ENCODE peak calls at places on chromosomes 16 and 17, in eight cellular contexts. One of them, this sample, is unnamed.

GRCh38 chr17:28335959-28336871 is 654 bp downstream of the TNFAIP1 start:
- DNase-seq in OCI-LY7: no peak
- DNase-seq in NCI-H446: peak; percentile 23
- DNase-seq in pancreas: peak; percentile 82
- DNase-seq in T-helper 1 cell: no peak
- DNase-seq in amniotic epithelial cell: peak; percentile 95
- DNase-seq in left ventricle myocardium superior: peak; percentile 48
- DNase-seq in transverse colon: peak; percentile 64
- DNase-seq in this sample: no peak

GRCh38 chr16:55242667-55243066 is 81.3 kb upstream of the IRX6 start:
- DNase-seq in OCI-LY7: no peak
- DNase-seq in NCI-H446: no peak
- DNase-seq in pancreas: no peak
- DNase-seq in T-helper 1 cell: no peak
- DNase-seq in amniotic epithelial cell: no peak
- DNase-seq in left ventricle myocardium superior: no peak
- DNase-seq in transverse colon: no peak
- DNase-seq in this sample: no peak

GRCh38 chr16:68005786-68006286 is 6.6 kb upstream of the DPEP2 start:
- DNase-seq in OCI-LY7: peak; percentile 65
- DNase-seq in NCI-H446: no peak
- DNase-seq in pancreas: peak; percentile 41
- DNase-seq in T-helper 1 cell: peak; percentile 69
- DNase-seq in amniotic epithelial cell: peak; percentile 63
- DNase-seq in left ventricle myocardium superior: peak; percentile 40
- DNase-seq in transverse colon: peak; percentile 47
- DNase-seq in this sample: no peak

GRCh38 chr17:49633250-49633649 is 44.6 kb downstream of the SPOP start:
- DNase-seq in OCI-LY7: no peak
- DNase-seq in NCI-H446: no peak
- DNase-seq in pancreas: no peak
- DNase-seq in T-helper 1 cell: no peak
- DNase-seq in amniotic epithelial cell: no peak
- DNase-seq in left ventricle myocardium superior: no peak
- DNase-seq in transverse colon: no peak
- DNase-seq in this sample: no peak

GRCh38 chr17:57418463-57419246 is 162.3 kb downstream of the MSI2 start:
- DNase-seq in OCI-LY7: no peak
- DNase-seq in NCI-H446: no peak
- DNase-seq in pancreas: no peak
- DNase-seq in T-helper 1 cell: no peak
- DNase-seq in amniotic epithelial cell: no peak
- DNase-seq in left ventricle myocardium superior: no peak
- DNase-seq in transverse colon: no peak
- DNase-seq in this sample: no peak

GRCh38 chr17:80204626-80205468 is 15.3 kb downstream of the SGSH start:
- DNase-seq in OCI-LY7: no peak
- DNase-seq in NCI-H446: no peak
- DNase-seq in pancreas: no peak
- DNase-seq in T-helper 1 cell: no peak
- DNase-seq in amniotic epithelial cell: no peak
- DNase-seq in left ventricle myocardium superior: no peak
- DNase-seq in transverse colon: no peak
- DNase-seq in this sample: no peak

GRCh38 chr17:67151717-67152116 is 93.3 kb downstream of the HELZ start:
- DNase-seq in OCI-LY7: no peak
- DNase-seq in NCI-H446: no peak
- DNase-seq in pancreas: no peak
- DNase-seq in T-helper 1 cell: no peak
- DNase-seq in amniotic epithelial cell: peak; percentile 71
- DNase-seq in left ventricle myocardium superior: no peak
- DNase-seq in transverse colon: no peak
- DNase-seq in this sample: no peak

GRCh38 chr16:4315185-4316102 is at the start of gene GLIS2:
- DNase-seq in OCI-LY7: peak; percentile 19
- DNase-seq in NCI-H446: peak; percentile 53
- DNase-seq in pancreas: peak; percentile 76
- DNase-seq in T-helper 1 cell: no peak
- DNase-seq in amniotic epithelial cell: peak; percentile 80
- DNase-seq in left ventricle myocardium superior: peak; percentile 88
- DNase-seq in transverse colon: peak; percentile 60
- DNase-seq in this sample: no peak

GRCh38 chr16:79839851-79840321 is 239.3 kb upstream of the MAF start:
- DNase-seq in OCI-LY7: no peak
- DNase-seq in NCI-H446: no peak
- DNase-seq in pancreas: no peak
- DNase-seq in T-helper 1 cell: no peak
- DNase-seq in amniotic epithelial cell: no peak
- DNase-seq in left ventricle myocardium superior: peak; percentile 56
- DNase-seq in transverse colon: no peak
- DNase-seq in this sample: no peak

GRCh38 chr17:36703860-36704266 is 102.5 kb downstream of the MRM1 start:
- DNase-seq in OCI-LY7: peak; percentile 5
- DNase-seq in NCI-H446: no peak
- DNase-seq in pancreas: peak; percentile 30
- DNase-seq in T-helper 1 cell: peak; percentile 20
- DNase-seq in amniotic epithelial cell: peak; percentile 13
- DNase-seq in left ventricle myocardium superior: peak; percentile 72
- DNase-seq in transverse colon: peak; percentile 32
- DNase-seq in this sample: peak; percentile 59

This sample was measured in germinal center.